ENCODE peak calls at places on chromosomes 11 and 22, in six cellular contexts. M, C, I, G, L and B are unnamed samples.

GRCh38 chr11:13644997-13645667 is 23.3 kb upstream of the FAR1 start:
- DNase-seq in G (no peak), M (no peak), L (no peak), I (no peak), C (no peak), B (no peak)

GRCh38 chr11:121625784-121626506 is 173.2 kb upstream of the SORL1-AS1 start:
- DNase-seq in C (no peak), G (no peak), M (no peak), L (no peak), I (no peak), B (no peak)

GRCh38 chr11:16999116-16999515 is 15.1 kb downstream of the PLEKHA7 start:
- DNase-seq in C (no peak), I (no peak), L (no peak), M (no peak), G (no peak), B (no peak)

GRCh38 chr22:23161574-23161973 is 16.3 kb downstream of the RAB36 start:
- DNase-seq in G (no peak), L (no peak), C (no peak), M (no peak), I (no peak), B (no peak)

GRCh38 chr11:115153135-115153534 is 351.1 kb downstream of the CADM1 start:
- DNase-seq in G (no peak), L (no peak), I (no peak), M (no peak), C (no peak), B (no peak)

GRCh38 chr11:59206635-59207034 is 6.1 kb downstream of the MPEG1 start:
- DNase-seq in I (no peak), G (no peak), M (no peak), C (peak; percentile 22), L (peak; percentile 51), B (no peak)

GRCh38 chr22:31135706-31136105 is 4.6 kb downstream of the PLA2G3 start:
- DNase-seq in L (no peak), G (no peak), M (no peak), I (no peak), C (no peak), B (no peak)

GRCh38 chr11:69310351-69310750 is 16.4 kb downstream of the MYEOV start:
- DNase-seq in L (no peak), M (no peak), G (peak; percentile 33), C (no peak), I (no peak), B (peak; percentile 49)

GRCh38 chr11:69155302-69156198 is at the start of gene SMIM38:
- DNase-seq in G (no peak), I (no peak), C (peak; percentile 52), M (no peak), L (no peak), B (no peak)